ENCODE peak calls at places on chromosomes 16 and 17, in ten cellular contexts. J is left cardiac atrium; Z is non-pigmented ciliary epithelial cell; L is neural crest cell; D is HFFc6; G is hippocampal formation; K is fibroblast of the aortic adventitia; M is Peyer's patch; R is stimulated activated CD4-positive, alpha-beta T cell treated with anti-CD3 and anti-CD28 coated beads, Interleukin-1b, Interleukin-23, amount 100 ng/mL, for 1 hour; C is NCI-H1436 treated with DMSO at 0.1 percent for 48 hours. T is an unnamed sample.

GRCh38 chr16:84844561-84845495 is 25.0 kb downstream of the CRISPLD2 start:
- DNase-seq in J (no peak), Z (no peak), L (no peak), D (no peak), G (no peak), K (no peak), M (no peak), R (no peak), C (no peak), T (no peak)

GRCh38 chr16:77158293-77158692 is 32.7 kb upstream of the MON1B start:
- DNase-seq in J (peak; percentile 28), Z (no peak), L (no peak), D (no peak), G (no peak), K (no peak), M (no peak), R (no peak), C (no peak), T (no peak)

GRCh38 chr17:81551458-81552243 is 502 bp downstream of the FAAP100 start:
- DNase-seq in J (peak; percentile 43), Z (no peak), L (no peak), D (peak; percentile 35), G (no peak), K (no peak), M (peak; percentile 67), R (no peak), C (no peak), T (peak; percentile 61)

GRCh38 chr17:248337-249235 is 67.1 kb upstream of the DOC2B start:
- DNase-seq in J (peak; percentile 9), Z (no peak), L (no peak), D (no peak), G (no peak), K (no peak), M (no peak), R (no peak), C (no peak), T (peak; percentile 40)

GRCh38 chr17:75323043-75323591 is 33.9 kb upstream of the SLC25A19 start:
- DNase-seq in J (peak; percentile 89), Z (peak; percentile 53), L (peak; percentile 96), D (peak; percentile 84), G (peak; percentile 76), K (peak; percentile 93), M (peak; percentile 81), R (peak; percentile 87), C (peak; percentile 49), T (peak; percentile 81)

GRCh38 chr17:67456103-67456502 is 79.0 kb downstream of the PITPNC1 start:
- DNase-seq in J (no peak), Z (no peak), L (no peak), D (no peak), G (no peak), K (no peak), M (no peak), R (no peak), C (no peak), T (no peak)

GRCh38 chr17:81135503-81136283 is 29.6 kb upstream of the PVALEF start:
- DNase-seq in J (no peak), Z (no peak), L (no peak), D (no peak), G (peak; percentile 46), K (no peak), M (no peak), R (no peak), C (peak; percentile 74), T (no peak)

GRCh38 chr17:79420318-79421243 is 190.3 kb downstream of the RBFOX3 start:
- DNase-seq in J (no peak), Z (no peak), L (peak; percentile 23), D (no peak), G (no peak), K (peak; percentile 28), M (no peak), R (no peak), C (no peak), T (no peak)

GRCh38 chr17:65856865-65857264 is 295.4 kb upstream of the AXIN2 start:
- DNase-seq in J (no peak), Z (no peak), L (no peak), D (peak; percentile 0), G (no peak), K (peak; percentile 22), M (no peak), R (no peak), C (no peak), T (no peak)

GRCh38 chr17:36527851-36528250 is 6.8 kb downstream of the MYO19 start:
- DNase-seq in J (no peak), Z (no peak), L (no peak), D (no peak), G (no peak), K (no peak), M (no peak), R (no peak), C (no peak), T (no peak)

GRCh38 chr17:27407916-27408846 is 48.1 kb upstream of the KSR1 start:
- DNase-seq in J (no peak), Z (peak; percentile 24), L (no peak), D (peak; percentile 53), G (no peak), K (peak; percentile 85), M (no peak), R (no peak), C (no peak), T (no peak)

GRCh38 chr17:43576563-43577229 is 30.6 kb upstream of the ETV4 start:
- DNase-seq in J (peak; percentile 68), Z (no peak), L (peak; percentile 73), D (peak; percentile 58), G (peak; percentile 27), K (peak; percentile 81), M (peak; percentile 81), R (peak; percentile 37), C (peak; percentile 44), T (peak; percentile 72)

T was measured in right lobe of liver.